ENCODE peak calls at places on chromosomes 13 and 19, in four cellular contexts. B is GM06990, N is tibial nerve, E is upper lobe of right lung. H is an unnamed sample.

GRCh38 chr13:50797081-50797480 is 46.4 kb downstream of the DLEU7 start:
- DNase-seq in N (no peak), B (no peak), E (no peak), H (no peak)

GRCh38 chr19:17079710-17080440 is 4.3 kb downstream of the MYO9B start:
- DNase-seq in N (peak), B (peak), E (no peak), H (peak)

GRCh38 chr19:1864480-1865171 is 1.2 kb upstream of the KLF16 start:
- DNase-seq in N (no peak), B (peak), E (peak), H (peak)

GRCh38 chr19:4916292-4917082 is 7.2 kb downstream of the UHRF1 start:
- DNase-seq in E (no peak), N (no peak), B (peak), H (peak)

GRCh38 chr19:28465317-28466086 is 747.4 kb downstream of the UQCRFS1 start:
- DNase-seq in E (no peak), N (no peak), B (no peak), H (no peak)

GRCh38 chr19:14818588-14818987 is 16.4 kb downstream of the OR7A5 start:
- DNase-seq in N (no peak), B (no peak), E (no peak), H (no peak)

GRCh38 chr13:47798194-47798593 is 202.9 kb downstream of the SUCLA2 start:
- DNase-seq in E (no peak), B (no peak), N (no peak), H (no peak)

GRCh38 chr19:15180451-15181390 is 20.1 kb downstream of the NOTCH3 start:
- DNase-seq in N (no peak), E (peak), B (no peak), H (no peak)

GRCh38 chr13:110387451-110388140 is 80.5 kb downstream of the COL4A2 start:
- DNase-seq in E (no peak), B (peak), N (no peak), H (peak)

GRCh38 chr19:32966750-32967149 is 5.0 kb downstream of the CEP89 start:
- DNase-seq in E (no peak), B (no peak), N (no peak), H (no peak)
- TF ChIP-seq CTCF in E (no peak), B (no peak), N (no peak), H (no peak)

DNA sequence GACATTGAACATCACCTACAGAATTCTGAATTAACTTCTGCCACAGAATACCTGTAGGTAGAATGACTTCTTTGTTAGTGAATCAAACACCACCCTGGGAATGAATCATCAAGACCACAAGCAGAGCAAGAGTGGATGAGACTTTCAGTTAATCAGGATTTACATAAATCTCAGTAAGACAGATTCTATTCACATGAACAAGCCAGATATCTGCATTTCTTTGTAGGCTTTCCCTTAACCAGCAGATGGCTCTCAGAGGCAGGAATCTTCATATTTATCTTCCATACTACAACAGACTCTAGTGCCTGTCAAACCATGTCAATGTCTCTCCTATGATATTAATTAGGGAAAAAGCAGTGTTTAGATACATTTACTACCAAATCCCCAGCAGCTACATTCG is 412.1 kb downstream of the KLF12 start:
- DNase-seq in E (no peak), B (no peak), N (no peak), H (peak)
- TF ChIP-seq CTCF in E (no peak), B (no peak), N (no peak), H (peak)

DNA sequence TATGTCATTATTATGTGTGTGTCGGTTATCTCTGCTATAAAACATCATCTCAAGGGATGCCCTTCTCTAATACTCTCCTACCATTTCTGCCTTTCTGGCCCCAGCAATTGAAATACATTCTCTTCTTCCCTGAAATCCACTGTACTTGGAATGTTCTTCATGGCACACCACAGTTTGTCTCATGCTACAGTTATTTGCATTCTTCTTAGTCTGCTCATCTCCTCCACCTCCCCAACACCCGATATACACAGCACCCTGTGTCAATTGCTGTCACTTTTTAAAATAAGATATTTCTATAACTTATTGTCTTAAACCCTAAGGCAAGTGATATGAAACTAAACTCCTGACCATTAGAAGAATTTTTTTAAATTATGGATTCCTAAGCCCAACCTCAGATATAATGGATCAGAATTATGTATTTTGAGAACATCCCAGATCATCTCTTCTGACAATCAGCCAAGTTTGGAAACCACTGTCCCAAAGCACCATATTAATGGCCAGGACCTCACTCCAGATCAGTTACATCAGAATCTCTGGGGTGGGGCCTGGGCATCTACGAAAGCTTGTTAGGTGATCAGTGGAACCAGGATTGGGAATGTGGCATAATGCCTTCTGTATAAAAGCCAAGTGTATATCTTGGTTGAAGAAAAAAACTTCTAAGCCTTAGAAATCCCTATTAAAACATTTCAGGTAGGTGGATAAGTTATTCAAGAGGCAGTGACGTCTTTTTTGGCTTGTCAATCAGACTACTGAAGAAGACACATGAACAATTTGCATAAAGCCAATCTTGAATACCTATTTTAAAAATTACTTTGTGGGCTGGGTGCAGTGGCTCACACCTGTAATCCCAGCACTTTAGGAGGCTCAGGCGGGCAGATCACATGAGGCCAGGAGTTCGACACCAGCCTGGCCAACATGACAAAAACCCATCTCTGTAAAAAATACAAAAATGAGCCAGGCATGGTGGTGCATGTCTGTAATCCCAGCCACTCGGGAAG is 30.0 kb upstream of the KBTBD7 start:
- DNase-seq in E (no peak), N (no peak), B (no peak), H (no peak)
- TF ChIP-seq CTCF in E (no peak), N (no peak), B (no peak), H (no peak)

DNA sequence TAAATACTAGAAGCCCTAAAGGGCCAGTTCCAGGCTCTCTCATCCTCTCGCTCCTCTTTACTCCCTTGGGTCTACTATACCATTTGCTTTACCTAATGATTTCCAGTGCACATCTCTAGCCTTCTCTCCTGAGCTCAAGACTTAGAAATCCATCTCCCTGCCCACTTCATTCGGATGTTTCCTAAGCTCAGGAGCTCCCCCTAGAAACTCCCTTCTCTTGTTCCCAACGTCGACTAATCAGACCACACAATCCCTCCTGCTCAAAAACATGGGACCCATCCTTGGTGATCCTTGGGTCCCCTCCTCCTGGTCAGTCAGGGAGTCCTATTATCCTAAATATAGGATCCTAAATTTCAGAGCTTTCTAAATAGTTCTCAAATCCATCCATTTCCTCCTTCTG is 21.1 kb upstream of the STK24 start:
- DNase-seq in N (no peak), B (no peak), E (no peak), H (no peak)
- TF ChIP-seq CTCF in N (no peak), B (no peak), E (peak), H (no peak)

DNA sequence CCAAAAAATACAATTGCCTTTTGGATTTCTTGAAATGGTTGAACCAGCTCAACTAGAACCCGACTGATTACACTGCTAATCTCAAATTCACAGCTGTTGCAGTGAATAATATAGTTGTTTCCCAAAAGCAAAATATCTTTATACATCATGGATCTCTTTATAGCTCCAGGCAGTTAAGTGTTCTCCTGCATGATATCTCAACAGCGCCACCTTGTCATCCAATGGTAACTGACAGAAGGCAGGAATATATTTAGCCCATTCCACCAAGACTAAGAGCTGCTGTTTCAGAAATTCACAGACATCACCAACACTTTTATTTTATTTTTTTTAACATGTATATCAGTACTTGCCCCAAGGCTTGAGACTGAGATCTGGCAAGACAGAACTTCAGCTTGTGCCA is 1141.0 kb upstream of the PRR20A start:
- DNase-seq in N (no peak), E (no peak), B (no peak), H (no peak)
- TF ChIP-seq CTCF in N (no peak), E (no peak), B (no peak), H (no peak)

GRCh38 chr19:56155124-56155687 is 14.1 kb downstream of the ZNF444 start:
- DNase-seq in E (no peak), N (no peak), B (no peak), H (no peak)
- TF ChIP-seq CTCF in E (peak), N (no peak), B (peak), H (no peak)

DNA sequence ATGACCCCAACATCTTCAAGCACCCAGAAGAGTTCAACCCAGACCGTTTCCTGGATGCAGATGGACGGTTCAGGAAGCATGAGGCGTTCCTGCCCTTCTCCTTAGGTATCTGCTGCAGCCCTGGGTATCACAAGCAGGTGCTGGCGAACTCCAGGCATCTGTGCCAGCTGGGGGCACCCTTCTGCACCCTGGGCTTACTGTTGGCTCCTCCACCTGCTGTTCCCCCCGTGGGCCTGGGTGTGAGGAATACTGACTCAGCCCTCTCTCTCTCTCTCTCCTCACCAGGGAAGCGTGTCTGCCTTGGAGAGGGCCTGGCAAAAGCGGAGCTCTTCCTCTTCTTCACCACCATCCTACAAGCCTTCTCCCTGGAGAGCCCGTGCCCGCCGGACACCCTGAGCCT is 13.0 kb downstream of the CYP2S1 start:
- DNase-seq in E (no peak), N (no peak), B (no peak), H (no peak)
- TF ChIP-seq CTCF in E (no peak), N (no peak), B (no peak), H (no peak)

H was measured in GM20000.